ENCODE peak calls at places on chromosomes 11 and 22, in nine cellular contexts. O is cardiac muscle cell, V is left ventricle myocardium inferior, S is PC-3, Q is lung, N is fibroblast of the aortic adventitia, R is AG10803, J is tibial artery, C is progenitor cell of endocrine pancreas. E is an unnamed sample.

GRCh38 chr11:71489311-71490043 is 36.5 kb downstream of the NADSYN1 start:
- DNase-seq in C (no peak), O (peak), V (no peak), Q (no peak), J (no peak), S (peak), N (peak), R (no peak), E (no peak)

GRCh38 chr22:32534252-32535215 is 59.9 kb downstream of the FBXO7 start:
- DNase-seq in R (peak), O (no peak), V (peak), S (no peak), Q (no peak), N (peak), J (no peak), C (no peak), E (no peak)

GRCh38 chr11:132605794-132606570 is 926.3 kb downstream of the OPCML start:
- DNase-seq in N (no peak), R (no peak), S (no peak), O (no peak), J (no peak), C (no peak), V (no peak), Q (no peak), E (no peak)

GRCh38 chr11:115695677-115696451 is 191.6 kb upstream of the CADM1 start:
- DNase-seq in J (no peak), V (no peak), C (no peak), N (no peak), R (no peak), O (no peak), Q (no peak), S (no peak), E (no peak)

GRCh38 chr11:88326112-88326511 is 11.4 kb downstream of the CTSC start:
- DNase-seq in Q (no peak), V (no peak), C (no peak), J (no peak), O (no peak), S (no peak), N (no peak), R (no peak), E (no peak)

GRCh38 chr11:70202898-70203748 is at the start of gene FADD:
- DNase-seq in R (peak), O (peak), S (peak), V (peak), N (peak), Q (peak), J (peak), C (peak), E (peak)

GRCh38 chr22:30265851-30266444 is 703 bp downstream of the OSM start:
- DNase-seq in V (peak), R (no peak), O (no peak), J (peak), Q (peak), C (no peak), N (no peak), S (no peak), E (no peak)

GRCh38 chr11:71165771-71166170 is 86.6 kb downstream of the SHANK2 start:
- DNase-seq in O (no peak), S (no peak), R (no peak), J (peak), N (no peak), Q (no peak), V (no peak), C (no peak), E (no peak)

GRCh38 chr22:23673826-23674690 is 16.8 kb upstream of the RGL4 start:
- DNase-seq in O (no peak), N (no peak), C (no peak), R (no peak), S (no peak), V (no peak), J (no peak), Q (no peak), E (no peak)

GRCh38 chr22:20324139-20324516 is 4.3 kb upstream of the DGCR6L start:
- DNase-seq in S (peak), O (no peak), Q (no peak), R (no peak), V (no peak), J (no peak), C (no peak), N (no peak), E (no peak)

GRCh38 chr11:67632175-67632981 is 2.6 kb upstream of the NUDT8 start:
- DNase-seq in N (no peak), Q (no peak), R (no peak), S (peak), V (peak), C (no peak), J (no peak), O (no peak), E (no peak)

GRCh38 chr11:128694618-128695481 is 978 bp downstream of the FLI1 start:
- DNase-seq in S (no peak), N (peak), R (no peak), V (no peak), C (no peak), J (no peak), O (no peak), Q (no peak), E (no peak)

GRCh38 chr22:45136594-45136993 is 27.1 kb upstream of the NUP50 start:
- DNase-seq in Q (no peak), O (no peak), N (no peak), J (no peak), V (no peak), C (no peak), S (no peak), R (no peak), E (no peak)

GRCh38 chr22:44191036-44191454 is 10.3 kb downstream of the PARVG start:
- DNase-seq in Q (no peak), O (no peak), V (no peak), J (no peak), N (peak), S (no peak), R (peak), C (no peak), E (peak)

GRCh38 chr11:36452987-36453386 is 57.1 kb downstream of the TRAF6 start:
- DNase-seq in R (no peak), J (no peak), C (no peak), N (no peak), Q (no peak), O (peak), S (peak), V (no peak), E (no peak)

GRCh38 chr11:72719144-72719543 is 33.1 kb downstream of the ARAP1 start:
- DNase-seq in S (no peak), N (peak), C (no peak), R (peak), J (no peak), O (peak), V (peak), Q (no peak), E (no peak)

GRCh38 chr11:65643971-65644370 is 6.1 kb downstream of the SIPA1 start:
- DNase-seq in N (no peak), C (no peak), O (no peak), S (peak), Q (no peak), J (no peak), R (no peak), V (no peak), E (peak)

GRCh38 chr22:17832665-17833064 is 58.4 kb upstream of the BID start:
- DNase-seq in Q (no peak), V (peak), R (no peak), S (no peak), O (no peak), J (no peak), C (no peak), N (no peak), E (no peak)

GRCh38 chr11:44065161-44065571 is 904 bp upstream of the ACCS start:
- DNase-seq in J (no peak), S (no peak), C (no peak), N (no peak), Q (no peak), O (no peak), R (no peak), V (no peak), E (no peak)

GRCh38 chr11:57567210-57567511 is 311 bp downstream of the UBE2L6 start:
- DNase-seq in C (no peak), N (peak), J (no peak), Q (no peak), R (peak), S (peak), V (no peak), O (no peak), E (no peak)

GRCh38 chr22:31342389-31343125 is 3.6 kb downstream of the PATZ1 start:
- DNase-seq in N (no peak), V (no peak), J (no peak), Q (no peak), R (no peak), O (no peak), C (no peak), S (no peak), E (no peak)

GRCh38 chr11:2794419-2794795 is 91.2 kb downstream of the CDKN1C start:
- DNase-seq in R (no peak), C (no peak), O (no peak), V (peak), J (no peak), N (no peak), S (no peak), Q (no peak), E (no peak)

GRCh38 chr11:69079891-69080290 is 31.2 kb downstream of the TPCN2 start:
- DNase-seq in N (no peak), J (no peak), R (no peak), O (no peak), S (no peak), Q (no peak), V (no peak), C (no peak), E (no peak)

GRCh38 chr11:12318791-12319733 is 58.3 kb upstream of the PARVA start:
- DNase-seq in R (peak), S (no peak), O (peak), C (no peak), Q (no peak), V (no peak), N (peak), J (no peak), E (no peak)

GRCh38 chr11:10478574-10479550 is 23.8 kb downstream of the AMPD3 start:
- DNase-seq in V (no peak), S (no peak), O (no peak), J (peak), N (no peak), Q (no peak), C (no peak), R (no peak), E (no peak)

GRCh38 chr11:19737575-19737974 is 24.9 kb downstream of the NAV2 start:
- DNase-seq in C (no peak), O (no peak), N (no peak), Q (no peak), S (no peak), J (no peak), V (no peak), R (no peak), E (no peak)

GRCh38 chr11:19736831-19737230 is 24.2 kb downstream of the NAV2 start:
- DNase-seq in C (no peak), J (no peak), O (no peak), N (no peak), S (no peak), R (no peak), V (no peak), Q (no peak), E (no peak)

GRCh38 chr11:19738124-19738523 is 25.5 kb downstream of the NAV2 start:
- DNase-seq in Q (no peak), N (no peak), R (no peak), O (no peak), S (no peak), V (no peak), C (no peak), J (no peak), E (no peak)

GRCh38 chr11:19734171-19734570 is 21.5 kb downstream of the NAV2 start:
- DNase-seq in N (no peak), V (no peak), C (no peak), Q (no peak), R (no peak), O (no peak), S (no peak), J (no peak), E (no peak)

GRCh38 chr11:19735512-19735911 is 22.9 kb downstream of the NAV2 start:
- DNase-seq in C (no peak), Q (no peak), N (peak), O (peak), S (no peak), V (no peak), J (no peak), R (peak), E (no peak)
- TF ChIP-seq CTCF in C (no peak), Q (no peak), N (peak), O (peak), S (peak), V (peak), J (peak), R (peak), E (no peak)

DNA sequence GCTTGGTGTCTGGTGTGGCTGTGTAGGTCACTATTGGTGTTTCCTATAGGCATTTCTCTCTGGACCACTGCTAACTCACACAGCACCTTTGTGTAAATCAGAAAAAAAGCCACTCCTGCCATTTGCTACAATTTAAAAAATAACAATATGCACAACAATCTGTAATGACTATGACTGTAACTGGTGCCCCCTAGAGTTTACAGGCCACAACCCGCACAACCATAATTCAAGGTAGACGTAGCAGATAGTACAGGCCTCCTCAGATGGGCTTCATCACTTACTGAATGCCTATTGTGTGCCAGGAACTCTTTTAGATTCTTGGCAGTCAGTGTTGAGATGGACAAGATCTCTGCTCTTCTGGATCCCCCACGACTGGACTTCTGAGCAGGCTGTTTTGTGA is 47.7 kb downstream of the SYT9 start:
- DNase-seq in Q (no peak), V (no peak), O (no peak), S (no peak), C (no peak), R (no peak), N (no peak), J (no peak), E (no peak)
- TF ChIP-seq CTCF in Q (no peak), V (no peak), O (no peak), S (peak), C (no peak), R (no peak), N (no peak), J (no peak), E (no peak)

GRCh38 chr11:110982214-110982613 is 263.3 kb upstream of the POU2AF2 start:
- DNase-seq in Q (no peak), N (no peak), J (no peak), V (no peak), C (no peak), O (no peak), S (no peak), R (no peak), E (no peak)
- TF ChIP-seq CTCF in Q (no peak), N (no peak), J (no peak), V (no peak), C (no peak), O (no peak), S (no peak), R (no peak), E (no peak)

GRCh38 chr11:33347490-33348125 is 90.4 kb downstream of the HIPK3 start:
- DNase-seq in N (no peak), J (no peak), R (no peak), V (no peak), C (no peak), O (no peak), S (no peak), Q (no peak), E (no peak)

GRCh38 chr11:33339247-33339646 is 82.1 kb downstream of the HIPK3 start:
- DNase-seq in V (no peak), C (no peak), R (no peak), S (no peak), J (no peak), O (no peak), Q (no peak), N (no peak), E (no peak)

GRCh38 chr11:33350287-33350686 is 93.1 kb downstream of the HIPK3 start:
- DNase-seq in Q (no peak), O (no peak), N (no peak), V (no peak), J (no peak), S (no peak), C (no peak), R (no peak), E (no peak)

DNA sequence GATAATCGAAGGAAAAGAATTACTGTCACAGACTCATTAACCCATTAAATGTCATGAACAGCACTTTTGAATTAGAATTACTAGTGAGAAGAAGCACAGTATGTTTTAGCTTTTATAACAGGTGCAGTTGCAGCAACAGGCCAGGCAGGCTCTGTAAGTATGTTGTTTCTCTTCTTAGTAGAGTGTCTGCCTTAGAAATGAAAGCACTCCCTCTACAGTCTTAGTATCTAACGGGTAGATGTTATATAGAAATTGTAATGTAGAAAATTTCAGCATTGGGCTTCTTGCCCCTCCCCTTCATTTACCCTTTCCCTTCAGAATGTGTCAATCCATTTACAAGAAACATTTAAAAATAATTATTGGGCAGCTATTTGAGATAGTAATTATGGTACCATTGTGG is 87.4 kb downstream of the HIPK3 start:
- DNase-seq in C (no peak), Q (no peak), R (peak), S (peak), N (no peak), O (peak), J (no peak), V (no peak), E (no peak)
- TF ChIP-seq CTCF in C (no peak), Q (no peak), R (peak), S (no peak), N (peak), O (peak), J (no peak), V (peak), E (no peak)

GRCh38 chr11:95445746-95446333 is 214.8 kb upstream of the SESN3 start:
- DNase-seq in J (no peak), O (no peak), S (no peak), N (no peak), V (no peak), R (peak), Q (no peak), C (no peak), E (no peak)

GRCh38 chr11:95442531-95443050 is 211.6 kb upstream of the SESN3 start:
- DNase-seq in R (no peak), N (no peak), O (no peak), S (no peak), C (no peak), Q (no peak), V (no peak), J (no peak), E (no peak)

GRCh38 chr11:95444309-95445202 is 213.6 kb upstream of the SESN3 start:
- DNase-seq in Q (no peak), V (no peak), O (no peak), J (no peak), S (no peak), C (no peak), R (peak), N (no peak), E (no peak)

DNA sequence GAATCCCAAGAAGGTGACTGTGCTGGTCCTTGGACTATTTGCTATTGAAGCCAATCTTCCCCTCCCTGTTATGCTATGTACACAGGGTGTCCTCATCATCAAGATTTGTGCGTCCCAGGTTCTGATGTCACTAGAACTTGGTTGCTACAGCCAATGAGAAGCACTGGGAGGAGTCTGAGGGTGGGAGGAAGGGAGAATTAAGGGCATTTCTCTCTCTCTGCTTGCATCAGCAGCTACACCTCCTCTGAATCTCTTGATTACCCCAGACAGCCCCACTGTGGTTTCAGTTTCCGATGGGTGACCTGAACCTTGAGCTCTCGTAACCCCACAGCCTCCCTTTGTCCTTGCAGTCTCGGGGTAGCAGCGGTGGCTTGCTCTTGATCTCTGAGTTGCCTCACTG is 212.4 kb upstream of the SESN3 start:
- DNase-seq in R (no peak), O (no peak), C (no peak), S (no peak), J (no peak), Q (no peak), V (no peak), N (no peak), E (no peak)
- TF ChIP-seq CTCF in R (no peak), O (no peak), C (no peak), S (no peak), J (no peak), Q (no peak), V (no peak), N (no peak), E (no peak)

GRCh38 chr22:39655736-39656285 is 85.3 kb downstream of the CACNA1I start:
- DNase-seq in S (no peak), R (no peak), C (no peak), V (no peak), O (no peak), N (no peak), Q (no peak), J (no peak), E (no peak)

GRCh38 chr22:39656495-39657490 is 86.2 kb downstream of the CACNA1I start:
- DNase-seq in O (no peak), S (no peak), R (no peak), Q (no peak), V (no peak), N (no peak), C (no peak), J (no peak), E (no peak)

GRCh38 chr22:39653787-39654077 is 83.2 kb downstream of the CACNA1I start:
- DNase-seq in R (no peak), Q (no peak), C (no peak), S (no peak), V (no peak), N (no peak), J (no peak), O (no peak), E (peak)

GRCh38 chr22:39654527-39654926 is 84.0 kb downstream of the CACNA1I start:
- DNase-seq in V (no peak), N (no peak), S (no peak), C (no peak), Q (no peak), R (no peak), J (no peak), O (no peak), E (no peak)

DNA sequence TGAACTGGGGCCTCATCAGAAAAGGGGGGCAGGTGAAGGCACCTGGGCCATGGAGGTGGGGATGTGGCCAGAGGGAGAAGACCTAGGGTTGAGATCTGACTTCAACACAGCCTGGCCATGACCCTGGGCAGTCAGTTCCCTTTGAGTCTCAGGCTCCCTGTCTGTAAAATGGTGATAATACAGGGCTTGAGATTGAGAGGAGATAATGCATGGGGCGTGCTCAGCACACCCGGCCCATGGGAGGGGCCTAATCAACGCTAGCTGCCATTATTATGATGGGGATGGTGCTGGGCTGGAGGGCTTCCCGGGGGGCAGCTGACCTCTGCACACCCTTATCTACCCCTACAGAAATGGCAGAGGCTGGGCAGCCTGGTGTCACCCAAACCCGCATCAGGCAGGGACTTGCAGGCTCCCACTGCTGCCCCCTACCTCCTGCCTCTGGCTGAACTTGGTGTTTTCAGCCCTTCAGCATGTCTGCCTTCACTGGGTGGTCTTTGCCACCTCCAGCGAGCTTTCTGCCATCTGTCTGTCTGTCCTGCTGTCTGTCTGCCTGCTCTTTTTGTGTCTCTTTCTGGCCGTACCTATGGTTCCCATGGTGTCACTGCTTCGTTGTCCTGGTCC is 84.5 kb downstream of the CACNA1I start:
- DNase-seq in C (no peak), O (no peak), J (no peak), V (no peak), R (no peak), Q (no peak), N (no peak), S (no peak), E (no peak)
- TF ChIP-seq CTCF in C (no peak), O (peak), J (no peak), V (no peak), R (no peak), Q (no peak), N (no peak), S (peak), E (no peak)

GRCh38 chr22:38435010-38435409 is 20.0 kb downstream of the KCNJ4 start:
- DNase-seq in R (no peak), J (no peak), N (no peak), V (no peak), O (no peak), S (no peak), C (no peak), Q (no peak), E (no peak)
- TF ChIP-seq CTCF in R (no peak), J (no peak), N (no peak), V (no peak), O (no peak), S (peak), C (no peak), Q (no peak), E (no peak)

E was measured in PC-9.